ENCODE peak calls at places on chromosomes 1 and 21, in seven cellular contexts. One of them, this sample, is unnamed.

GRCh38 chr1:213931804-213932203 is 56.0 kb upstream of the PROX1 start:
- DNase-seq in tibial artery: no peak
- DNase-seq in astrocyte of the hippocampus: no peak
- DNase-seq in GM23338: peak
- DNase-seq in cardiac muscle cell: no peak
- DNase-seq in RWPE1: no peak
- DNase-seq in activated naive CD4-positive, alpha-beta T cell: no peak
- DNase-seq in this sample: no peak

GRCh38 chr1:185735667-185736105 is 1.5 kb downstream of the HMCN1 start:
- DNase-seq in tibial artery: no peak
- DNase-seq in astrocyte of the hippocampus: no peak
- DNase-seq in GM23338: peak
- DNase-seq in cardiac muscle cell: peak
- DNase-seq in RWPE1: no peak
- DNase-seq in activated naive CD4-positive, alpha-beta T cell: no peak
- DNase-seq in this sample: no peak

GRCh38 chr1:234495231-234495990 is 16.4 kb upstream of the TARBP1 start:
- DNase-seq in tibial artery: no peak
- DNase-seq in astrocyte of the hippocampus: peak
- DNase-seq in GM23338: no peak
- DNase-seq in cardiac muscle cell: peak
- DNase-seq in RWPE1: peak
- DNase-seq in activated naive CD4-positive, alpha-beta T cell: no peak
- DNase-seq in this sample: no peak

GRCh38 chr1:117821782-117822447 is 107.5 kb downstream of the GDAP2 start:
- DNase-seq in tibial artery: peak
- DNase-seq in astrocyte of the hippocampus: peak
- DNase-seq in GM23338: peak
- DNase-seq in cardiac muscle cell: peak
- DNase-seq in RWPE1: peak
- DNase-seq in activated naive CD4-positive, alpha-beta T cell: no peak
- DNase-seq in this sample: peak

GRCh38 chr1:209988706-209989105 is 50.7 kb downstream of the SYT14 start:
- DNase-seq in tibial artery: no peak
- DNase-seq in astrocyte of the hippocampus: peak
- DNase-seq in GM23338: no peak
- DNase-seq in cardiac muscle cell: no peak
- DNase-seq in RWPE1: no peak
- DNase-seq in activated naive CD4-positive, alpha-beta T cell: no peak
- DNase-seq in this sample: no peak

GRCh38 chr1:215887618-215888017 is 320.5 kb downstream of the KCTD3 start:
- DNase-seq in tibial artery: no peak
- DNase-seq in astrocyte of the hippocampus: peak
- DNase-seq in GM23338: no peak
- DNase-seq in cardiac muscle cell: no peak
- DNase-seq in RWPE1: no peak
- DNase-seq in activated naive CD4-positive, alpha-beta T cell: no peak
- DNase-seq in this sample: no peak

GRCh38 chr21:31371715-31372114 is 27.7 kb upstream of the TIAM1 start:
- DNase-seq in tibial artery: no peak
- DNase-seq in astrocyte of the hippocampus: peak
- DNase-seq in GM23338: no peak
- DNase-seq in cardiac muscle cell: no peak
- DNase-seq in RWPE1: no peak
- DNase-seq in activated naive CD4-positive, alpha-beta T cell: no peak
- DNase-seq in this sample: no peak

GRCh38 chr1:208448425-208448824 is 204.2 kb upstream of the PLXNA2 start:
- DNase-seq in tibial artery: no peak
- DNase-seq in astrocyte of the hippocampus: no peak
- DNase-seq in GM23338: peak
- DNase-seq in cardiac muscle cell: no peak
- DNase-seq in RWPE1: no peak
- DNase-seq in activated naive CD4-positive, alpha-beta T cell: no peak
- DNase-seq in this sample: no peak

GRCh38 chr1:190138711-190139110 is 339.0 kb downstream of the BRINP3 start:
- DNase-seq in tibial artery: no peak
- DNase-seq in astrocyte of the hippocampus: no peak
- DNase-seq in GM23338: no peak
- DNase-seq in cardiac muscle cell: no peak
- DNase-seq in RWPE1: no peak
- DNase-seq in activated naive CD4-positive, alpha-beta T cell: no peak
- DNase-seq in this sample: no peak

GRCh38 chr1:21751281-21751680 is 31.7 kb downstream of the USP48 start:
- DNase-seq in tibial artery: no peak
- DNase-seq in astrocyte of the hippocampus: no peak
- DNase-seq in GM23338: no peak
- DNase-seq in cardiac muscle cell: no peak
- DNase-seq in RWPE1: no peak
- DNase-seq in activated naive CD4-positive, alpha-beta T cell: no peak
- DNase-seq in this sample: no peak

GRCh38 chr1:39086386-39087108 is 60.4 kb downstream of the NDUFS5 start:
- DNase-seq in tibial artery: no peak
- DNase-seq in astrocyte of the hippocampus: no peak
- DNase-seq in GM23338: no peak
- DNase-seq in cardiac muscle cell: no peak
- DNase-seq in RWPE1: no peak
- DNase-seq in activated naive CD4-positive, alpha-beta T cell: no peak
- DNase-seq in this sample: no peak

GRCh38 chr1:200029035-200029623 is 1.6 kb downstream of the NR5A2 start:
- DNase-seq in tibial artery: no peak
- DNase-seq in astrocyte of the hippocampus: peak
- DNase-seq in GM23338: peak
- DNase-seq in cardiac muscle cell: peak
- DNase-seq in RWPE1: peak
- DNase-seq in activated naive CD4-positive, alpha-beta T cell: no peak
- DNase-seq in this sample: no peak

GRCh38 chr1:198788561-198789064 is 149.8 kb downstream of the PTPRC start:
- DNase-seq in tibial artery: no peak
- DNase-seq in astrocyte of the hippocampus: no peak
- DNase-seq in GM23338: peak
- DNase-seq in cardiac muscle cell: peak
- DNase-seq in RWPE1: no peak
- DNase-seq in activated naive CD4-positive, alpha-beta T cell: no peak
- DNase-seq in this sample: peak

GRCh38 chr1:185045793-185046441 is 559 bp downstream of the RNF2 start:
- DNase-seq in tibial artery: no peak
- DNase-seq in astrocyte of the hippocampus: peak
- DNase-seq in GM23338: peak
- DNase-seq in cardiac muscle cell: peak
- DNase-seq in RWPE1: peak
- DNase-seq in activated naive CD4-positive, alpha-beta T cell: no peak
- DNase-seq in this sample: no peak

GRCh38 chr1:110816945-110817344 is 56.0 kb upstream of the CD53 start:
- DNase-seq in tibial artery: no peak
- DNase-seq in astrocyte of the hippocampus: no peak
- DNase-seq in GM23338: no peak
- DNase-seq in cardiac muscle cell: no peak
- DNase-seq in RWPE1: no peak
- DNase-seq in activated naive CD4-positive, alpha-beta T cell: no peak
- DNase-seq in this sample: no peak

GRCh38 chr1:156813750-156814570 is 2.7 kb downstream of the SH2D2A start:
- DNase-seq in tibial artery: peak
- DNase-seq in astrocyte of the hippocampus: peak
- DNase-seq in GM23338: peak
- DNase-seq in cardiac muscle cell: peak
- DNase-seq in RWPE1: peak
- DNase-seq in activated naive CD4-positive, alpha-beta T cell: peak
- DNase-seq in this sample: no peak

GRCh38 chr1:49995734-49996133 is 28.0 kb downstream of the AGBL4 start:
- DNase-seq in tibial artery: no peak
- DNase-seq in astrocyte of the hippocampus: no peak
- DNase-seq in GM23338: peak
- DNase-seq in cardiac muscle cell: no peak
- DNase-seq in RWPE1: no peak
- DNase-seq in activated naive CD4-positive, alpha-beta T cell: no peak
- DNase-seq in this sample: no peak

GRCh38 chr21:38083534-38083933 is 167.3 kb upstream of the KCNJ6 start:
- DNase-seq in tibial artery: no peak
- DNase-seq in astrocyte of the hippocampus: no peak
- DNase-seq in GM23338: no peak
- DNase-seq in cardiac muscle cell: no peak
- DNase-seq in RWPE1: no peak
- DNase-seq in activated naive CD4-positive, alpha-beta T cell: no peak
- DNase-seq in this sample: no peak

GRCh38 chr1:81325404-81325803 is 475.3 kb upstream of the ADGRL2 start:
- DNase-seq in tibial artery: no peak
- DNase-seq in astrocyte of the hippocampus: no peak
- DNase-seq in GM23338: no peak
- DNase-seq in cardiac muscle cell: no peak
- DNase-seq in RWPE1: peak
- DNase-seq in activated naive CD4-positive, alpha-beta T cell: no peak
- DNase-seq in this sample: no peak

GRCh38 chr1:54581621-54582035 is 33.6 kb downstream of the ACOT11 start:
- DNase-seq in tibial artery: peak
- DNase-seq in astrocyte of the hippocampus: peak
- DNase-seq in GM23338: no peak
- DNase-seq in cardiac muscle cell: peak
- DNase-seq in RWPE1: peak
- DNase-seq in activated naive CD4-positive, alpha-beta T cell: no peak
- DNase-seq in this sample: peak

GRCh38 chr1:42173155-42173933 is 8.8 kb upstream of the GUCA2A start:
- DNase-seq in tibial artery: no peak
- DNase-seq in astrocyte of the hippocampus: peak
- DNase-seq in GM23338: peak
- DNase-seq in cardiac muscle cell: peak
- DNase-seq in RWPE1: peak
- DNase-seq in activated naive CD4-positive, alpha-beta T cell: peak
- DNase-seq in this sample: no peak

GRCh38 chr1:34060901-34061415 is 104.1 kb downstream of the CSMD2 start:
- DNase-seq in tibial artery: peak
- DNase-seq in astrocyte of the hippocampus: peak
- DNase-seq in GM23338: no peak
- DNase-seq in cardiac muscle cell: no peak
- DNase-seq in RWPE1: no peak
- DNase-seq in activated naive CD4-positive, alpha-beta T cell: no peak
- DNase-seq in this sample: no peak

GRCh38 chr1:211632117-211632807 is 43.2 kb downstream of the NEK2 start:
- DNase-seq in tibial artery: no peak
- DNase-seq in astrocyte of the hippocampus: peak
- DNase-seq in GM23338: no peak
- DNase-seq in cardiac muscle cell: peak
- DNase-seq in RWPE1: no peak
- DNase-seq in activated naive CD4-positive, alpha-beta T cell: no peak
- DNase-seq in this sample: peak

GRCh38 chr21:45972716-45973474 is 8.7 kb upstream of the COL6A1 start:
- DNase-seq in tibial artery: peak
- DNase-seq in astrocyte of the hippocampus: peak
- DNase-seq in GM23338: peak
- DNase-seq in cardiac muscle cell: peak
- DNase-seq in RWPE1: no peak
- DNase-seq in activated naive CD4-positive, alpha-beta T cell: no peak
- DNase-seq in this sample: no peak